ENCODE peak calls at places on chromosomes 6 and 20, in six cellular contexts. O is ELR; X is cardiac muscle cell; S is stimulated activated CD4-positive, alpha-beta T cell treated with anti-CD3 and anti-CD28 coated beads, Interleukin-4, amount 100 ng/mL, for 1 hour; N is HTR-8/SVneo; I is kidney epithelial cell. Q is an unnamed sample.

GRCh38 chr6:156461647-156462046 is 315.5 kb upstream of the ARID1B start:
- DNase-seq in O (no peak), X (no peak), I (no peak), N (no peak), S (no peak), Q (no peak)

GRCh38 chr20:44810391-44811149 is at the start of gene RIMS4:
- DNase-seq in S (peak; percentile 5), O (no peak), N (peak; percentile 62), I (no peak), X (peak; percentile 11), Q (peak; percentile 33)

GRCh38 chr6:113876654-113877053 is 19.5 kb downstream of the MARCKS start:
- DNase-seq in I (no peak), S (no peak), O (no peak), X (no peak), N (no peak), Q (peak; percentile 13)

GRCh38 chr6:114404339-114404955 is 61.6 kb upstream of the HS3ST5 start:
- DNase-seq in I (no peak), O (no peak), N (no peak), X (no peak), S (no peak), Q (no peak)

GRCh38 chr20:19726126-19726525 is 31.9 kb upstream of the RIN2 start:
- DNase-seq in I (no peak), N (no peak), X (peak; percentile 28), S (no peak), O (peak; percentile 53), Q (no peak)

GRCh38 chr6:56102216-56102615 is 145.2 kb downstream of the COL21A1 start:
- DNase-seq in N (no peak), I (no peak), S (no peak), X (no peak), O (no peak), Q (no peak)

GRCh38 chr6:44133003-44133931 is 5.9 kb downstream of the TMEM63B start:
- DNase-seq in N (peak; percentile 81), I (no peak), S (no peak), X (peak; percentile 63), O (peak; percentile 57), Q (peak; percentile 35)

GRCh38 chr6:70547313-70547712 is 19.4 kb upstream of the SDHAF4 start:
- DNase-seq in S (no peak), O (peak; percentile 25), I (no peak), N (no peak), X (peak; percentile 42), Q (no peak)

GRCh38 chr20:46226602-46227001 is 81.7 kb downstream of the CDH22 start:
- DNase-seq in S (no peak), X (no peak), I (no peak), N (no peak), O (peak; percentile 71), Q (no peak)

GRCh38 chr6:93069856-93070255 is 349.5 kb downstream of the EPHA7 start:
- DNase-seq in S (no peak), N (no peak), X (peak; percentile 68), I (no peak), O (no peak), Q (no peak)

GRCh38 chr6:130293800-130294199 is 71.0 kb upstream of the SAMD3 start:
- DNase-seq in N (peak; percentile 79), S (peak; percentile 4), X (peak; percentile 65), I (no peak), O (peak; percentile 82), Q (peak; percentile 67)

GRCh38 chr20:59652381-59652780 is 48.0 kb downstream of the PHACTR3 start:
- DNase-seq in S (no peak), O (no peak), I (no peak), X (no peak), N (no peak), Q (no peak)

GRCh38 chr6:90083891-90084290 is 189.6 kb downstream of the GJA10 start:
- DNase-seq in I (no peak), N (no peak), O (no peak), S (peak; percentile 36), X (no peak), Q (no peak)

GRCh38 chr6:91031581-91031980 is 444.7 kb upstream of the MAP3K7 start:
- DNase-seq in O (no peak), X (no peak), I (no peak), N (no peak), S (no peak), Q (no peak)

GRCh38 chr6:136487746-136488145 is 62.5 kb downstream of the MAP7 start:
- DNase-seq in N (no peak), I (no peak), O (no peak), X (peak; percentile 7), S (no peak), Q (no peak)

GRCh38 chr20:52923123-52923543 is 49.0 kb upstream of the TSHZ2 start:
- DNase-seq in N (peak; percentile 24), I (peak; percentile 99), S (no peak), O (peak; percentile 10), X (peak; percentile 95), Q (no peak)

GRCh38 chr6:13436691-13437568 is 50.5 kb downstream of the GFOD1 start:
- DNase-seq in O (peak; percentile 24), N (no peak), I (no peak), X (no peak), S (no peak), Q (no peak)

GRCh38 chr6:130843575-130844320 is 16.5 kb downstream of the SMLR1 start:
- DNase-seq in O (peak; percentile 65), N (peak; percentile 42), I (no peak), X (peak; percentile 52), S (no peak), Q (peak; percentile 18)

GRCh38 chr6:2714359-2714895 is 36.3 kb downstream of the MYLK4 start:
- DNase-seq in O (peak; percentile 90), X (peak; percentile 92), S (no peak), I (no peak), N (peak; percentile 44), Q (no peak)

GRCh38 chr6:125230674-125231073 is 71.1 kb downstream of the HDDC2 start:
- DNase-seq in S (no peak), O (no peak), N (no peak), I (no peak), X (peak; percentile 25), Q (no peak)

GRCh38 chr6:14059791-14060436 is 57.7 kb upstream of the CD83 start:
- DNase-seq in I (peak; percentile 31), N (no peak), O (no peak), S (no peak), X (no peak), Q (peak; percentile 29)

GRCh38 chr6:148118303-148118702 is 224.3 kb upstream of the SASH1 start:
- DNase-seq in O (no peak), X (no peak), I (no peak), N (no peak), S (no peak), Q (no peak)

GRCh38 chr6:163355471-163355991 is 59.0 kb upstream of the QKI start:
- DNase-seq in S (no peak), I (no peak), X (peak; percentile 83), N (peak; percentile 72), O (peak; percentile 90), Q (no peak)

GRCh38 chr20:4667371-4667773 is 54.3 kb upstream of the PRND start:
- DNase-seq in O (no peak), S (no peak), N (no peak), I (no peak), X (peak; percentile 41), Q (no peak)

GRCh38 chr6:151647871-151648639 is 154.2 kb downstream of the CCDC170 start:
- DNase-seq in N (no peak), I (no peak), X (peak; percentile 6), O (peak; percentile 5), S (peak; percentile 4), Q (peak; percentile 24)

Q was measured in A549.